ENCODE peak calls at places on chromosomes 6 and 20, in five cellular contexts. One of them, this sample, is unnamed.

GRCh38 chr6:162733489-162733888 is 5.7 kb downstream of the PACRG start:
- DNase-seq in mammary epithelial cell: no peak
- DNase-seq in HCT116: no peak
- DNase-seq in GM23248: no peak
- DNase-seq in neural progenitor cell: no peak
- DNase-seq in this sample: no peak

GRCh38 chr6:157503018-157503747 is 122.2 kb downstream of the ZDHHC14 start:
- DNase-seq in mammary epithelial cell: no peak
- DNase-seq in HCT116: no peak
- DNase-seq in GM23248: no peak
- DNase-seq in neural progenitor cell: no peak
- DNase-seq in this sample: no peak

GRCh38 chr20:17835941-17836861 is 132.4 kb downstream of the SNX5 start:
- DNase-seq in mammary epithelial cell: no peak
- DNase-seq in HCT116: no peak
- DNase-seq in GM23248: peak; percentile 93
- DNase-seq in neural progenitor cell: peak; percentile 28
- DNase-seq in this sample: no peak

GRCh38 chr6:8670792-8671191 is 235.4 kb upstream of the SLC35B3 start:
- DNase-seq in mammary epithelial cell: no peak
- DNase-seq in HCT116: no peak
- DNase-seq in GM23248: no peak
- DNase-seq in neural progenitor cell: no peak
- DNase-seq in this sample: no peak

GRCh38 chr6:35906499-35906846 is 14.4 kb downstream of the SRPK1 start:
- DNase-seq in mammary epithelial cell: no peak
- DNase-seq in HCT116: no peak
- DNase-seq in GM23248: no peak
- DNase-seq in neural progenitor cell: no peak
- DNase-seq in this sample: no peak

GRCh38 chr6:18990313-18990978 is 603.3 kb downstream of the RNF144B start:
- DNase-seq in mammary epithelial cell: peak; percentile 16
- DNase-seq in HCT116: peak; percentile 55
- DNase-seq in GM23248: peak; percentile 44
- DNase-seq in neural progenitor cell: peak; percentile 93
- DNase-seq in this sample: peak; percentile 90

GRCh38 chr6:113375950-113376846 is 480.9 kb upstream of the MARCKS start:
- DNase-seq in mammary epithelial cell: peak; percentile 51
- DNase-seq in HCT116: no peak
- DNase-seq in GM23248: peak; percentile 88
- DNase-seq in neural progenitor cell: no peak
- DNase-seq in this sample: peak; percentile 38

GRCh38 chr6:28758046-28758817 is 165.6 kb downstream of the TRIM27 start:
- DNase-seq in mammary epithelial cell: peak; percentile 84
- DNase-seq in HCT116: peak; percentile 86
- DNase-seq in GM23248: no peak
- DNase-seq in neural progenitor cell: peak; percentile 81
- DNase-seq in this sample: peak; percentile 89

GRCh38 chr6:161833099-161833860 is 559.4 kb upstream of the AGPAT4 start:
- DNase-seq in mammary epithelial cell: no peak
- DNase-seq in HCT116: no peak
- DNase-seq in GM23248: no peak
- DNase-seq in neural progenitor cell: no peak
- DNase-seq in this sample: no peak

GRCh38 chr6:140321891-140322290 is 947.4 kb upstream of the CITED2 start:
- DNase-seq in mammary epithelial cell: no peak
- DNase-seq in HCT116: no peak
- DNase-seq in GM23248: no peak
- DNase-seq in neural progenitor cell: no peak
- DNase-seq in this sample: no peak

GRCh38 chr20:37242503-37242902 is 19.1 kb downstream of the GHRH start:
- DNase-seq in mammary epithelial cell: no peak
- DNase-seq in HCT116: no peak
- DNase-seq in GM23248: no peak
- DNase-seq in neural progenitor cell: no peak
- DNase-seq in this sample: no peak

GRCh38 chr6:11262231-11262630 is 29.8 kb upstream of the NEDD9 start:
- DNase-seq in mammary epithelial cell: no peak
- DNase-seq in HCT116: no peak
- DNase-seq in GM23248: no peak
- DNase-seq in neural progenitor cell: no peak
- DNase-seq in this sample: peak; percentile 48

GRCh38 chr20:17505664-17506517 is 25.3 kb downstream of the BFSP1 start:
- DNase-seq in mammary epithelial cell: peak; percentile 95
- DNase-seq in HCT116: no peak
- DNase-seq in GM23248: peak; percentile 83
- DNase-seq in neural progenitor cell: no peak
- DNase-seq in this sample: peak; percentile 48

GRCh38 chr6:45563902-45564301 is 186.2 kb upstream of the SUPT3H start:
- DNase-seq in mammary epithelial cell: no peak
- DNase-seq in HCT116: no peak
- DNase-seq in GM23248: no peak
- DNase-seq in neural progenitor cell: no peak
- DNase-seq in this sample: no peak

GRCh38 chr6:2976571-2977085 is 5.3 kb upstream of the SERPINB6 start:
- DNase-seq in mammary epithelial cell: peak; percentile 74
- DNase-seq in HCT116: no peak
- DNase-seq in GM23248: peak; percentile 94
- DNase-seq in neural progenitor cell: no peak
- DNase-seq in this sample: no peak

GRCh38 chr6:41785689-41786450 is 1.6 kb upstream of the TOMM6 start:
- DNase-seq in mammary epithelial cell: no peak
- DNase-seq in HCT116: no peak
- DNase-seq in GM23248: peak; percentile 54
- DNase-seq in neural progenitor cell: no peak
- DNase-seq in this sample: peak; percentile 24

GRCh38 chr20:33373735-33374605 is 27.3 kb downstream of the CDK5RAP1 start:
- DNase-seq in mammary epithelial cell: peak; percentile 46
- DNase-seq in HCT116: no peak
- DNase-seq in GM23248: peak; percentile 81
- DNase-seq in neural progenitor cell: no peak
- DNase-seq in this sample: no peak

GRCh38 chr6:169800668-169801395 is 49.4 kb downstream of the ERMARD start:
- DNase-seq in mammary epithelial cell: peak; percentile 65
- DNase-seq in HCT116: peak; percentile 13
- DNase-seq in GM23248: peak; percentile 85
- DNase-seq in neural progenitor cell: no peak
- DNase-seq in this sample: peak; percentile 59

GRCh38 chr6:14799928-14800327 is 445.9 kb upstream of the JARID2 start:
- DNase-seq in mammary epithelial cell: peak; percentile 71
- DNase-seq in HCT116: peak; percentile 89
- DNase-seq in GM23248: peak; percentile 77
- DNase-seq in neural progenitor cell: peak; percentile 85
- DNase-seq in this sample: peak; percentile 89

GRCh38 chr20:61531553-61532345 is 279.7 kb downstream of the CDH4 start:
- DNase-seq in mammary epithelial cell: no peak
- DNase-seq in HCT116: no peak
- DNase-seq in GM23248: no peak
- DNase-seq in neural progenitor cell: no peak
- DNase-seq in this sample: peak; percentile 13

GRCh38 chr6:48826884-48827701 is 636.0 kb downstream of the MMUT start:
- DNase-seq in mammary epithelial cell: peak; percentile 100
- DNase-seq in HCT116: peak; percentile 99
- DNase-seq in GM23248: peak; percentile 97
- DNase-seq in neural progenitor cell: no peak
- DNase-seq in this sample: peak; percentile 51

GRCh38 chr20:56433221-56433879 is 21.3 kb downstream of the CASS4 start:
- DNase-seq in mammary epithelial cell: no peak
- DNase-seq in HCT116: no peak
- DNase-seq in GM23248: peak; percentile 79
- DNase-seq in neural progenitor cell: no peak
- DNase-seq in this sample: no peak

GRCh38 chr6:95318137-95318536 is 259.2 kb upstream of the MANEA start:
- DNase-seq in mammary epithelial cell: no peak
- DNase-seq in HCT116: no peak
- DNase-seq in GM23248: no peak
- DNase-seq in neural progenitor cell: no peak
- DNase-seq in this sample: no peak

GRCh38 chr6:43296780-43297494 is 1.1 kb upstream of the SLC22A7 start:
- DNase-seq in mammary epithelial cell: no peak
- DNase-seq in HCT116: no peak
- DNase-seq in GM23248: no peak
- DNase-seq in neural progenitor cell: peak; percentile 35
- DNase-seq in this sample: no peak

GRCh38 chr6:37822851-37823682 is 3.5 kb downstream of the ZFAND3 start:
- DNase-seq in mammary epithelial cell: peak; percentile 62
- DNase-seq in HCT116: no peak
- DNase-seq in GM23248: peak; percentile 59
- DNase-seq in neural progenitor cell: peak; percentile 84
- DNase-seq in this sample: peak; percentile 29

GRCh38 chr6:119355157-119355556 is 5.6 kb upstream of the MAN1A1 start:
- DNase-seq in mammary epithelial cell: no peak
- DNase-seq in HCT116: no peak
- DNase-seq in GM23248: no peak
- DNase-seq in neural progenitor cell: no peak
- DNase-seq in this sample: no peak

GRCh38 chr20:41017448-41018042 is 11.1 kb upstream of the TOP1 start:
- DNase-seq in mammary epithelial cell: peak; percentile 79
- DNase-seq in HCT116: no peak
- DNase-seq in GM23248: no peak
- DNase-seq in neural progenitor cell: no peak
- DNase-seq in this sample: no peak

GRCh38 chr20:2695206-2695983 is 2.8 kb downstream of the EBF4 start:
- DNase-seq in mammary epithelial cell: no peak
- DNase-seq in HCT116: no peak
- DNase-seq in GM23248: no peak
- DNase-seq in neural progenitor cell: no peak
- DNase-seq in this sample: no peak

GRCh38 chr20:2693286-2693995 is 861 bp downstream of the EBF4 start:
- DNase-seq in mammary epithelial cell: no peak
- DNase-seq in HCT116: no peak
- DNase-seq in GM23248: peak; percentile 15
- DNase-seq in neural progenitor cell: peak; percentile 77
- DNase-seq in this sample: peak; percentile 36

GRCh38 chr20:2694519-2694918 is 1.9 kb downstream of the EBF4 start:
- DNase-seq in mammary epithelial cell: no peak
- DNase-seq in HCT116: no peak
- DNase-seq in GM23248: no peak
- DNase-seq in neural progenitor cell: peak; percentile 43
- DNase-seq in this sample: no peak

GRCh38 chr20:2692886-2693285 is 306 bp downstream of the EBF4 start:
- DNase-seq in mammary epithelial cell: no peak
- DNase-seq in HCT116: no peak
- DNase-seq in GM23248: peak; percentile 37
- DNase-seq in neural progenitor cell: peak; percentile 67
- DNase-seq in this sample: no peak

GRCh38 chr20:2693996-2694471 is 1.5 kb downstream of the EBF4 start:
- DNase-seq in mammary epithelial cell: no peak
- DNase-seq in HCT116: no peak
- DNase-seq in GM23248: no peak
- DNase-seq in neural progenitor cell: peak; percentile 56
- DNase-seq in this sample: no peak
- TF ChIP-seq EZH2 in mammary epithelial cell: no peak
- TF ChIP-seq EZH2 in HCT116: no peak
- TF ChIP-seq EZH2 in GM23248: no peak
- TF ChIP-seq EZH2 in neural progenitor cell: peak; percentile 88
- TF ChIP-seq EZH2 in this sample: peak; percentile 39

DNA sequence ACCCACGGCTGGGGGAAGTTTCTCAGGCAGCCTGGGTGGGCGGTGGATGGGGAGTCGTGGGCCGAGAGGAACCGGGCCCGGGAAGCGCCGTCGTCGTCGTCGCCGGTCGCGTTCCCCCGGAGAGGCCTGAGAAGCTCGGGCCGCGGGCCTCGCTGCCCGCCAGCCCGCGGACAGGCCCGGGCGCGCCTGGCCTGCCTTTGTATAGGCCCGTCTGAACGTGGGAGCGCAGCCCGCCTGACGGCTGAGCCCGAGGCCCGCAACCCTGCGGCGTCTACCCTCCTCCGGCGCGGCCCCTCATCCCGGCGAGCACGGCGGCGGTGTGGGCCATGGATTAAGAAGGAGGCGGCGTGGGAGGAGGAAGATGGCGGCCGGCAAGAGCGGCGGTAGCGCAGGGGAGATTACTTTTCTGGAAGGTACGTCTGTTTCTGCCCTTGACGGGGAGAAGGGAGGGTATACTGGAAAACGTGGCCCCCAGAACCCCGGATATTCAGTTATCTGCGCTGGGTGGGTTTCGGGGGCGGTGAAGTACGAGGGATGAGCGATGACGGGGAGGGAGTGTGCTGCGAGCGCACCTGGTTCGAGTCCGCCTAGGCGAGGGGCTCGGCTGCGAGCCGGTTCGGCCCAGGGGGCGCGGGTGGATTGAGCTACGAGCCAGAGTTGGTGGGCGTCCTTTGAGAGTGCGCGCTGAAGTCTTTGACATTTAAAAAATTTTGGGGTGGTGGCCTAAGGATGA is 650 bp downstream of the SENP6 start:
- DNase-seq in mammary epithelial cell: peak; percentile 71
- DNase-seq in HCT116: peak; percentile 15
- DNase-seq in GM23248: peak; percentile 77
- DNase-seq in neural progenitor cell: peak; percentile 80
- DNase-seq in this sample: peak; percentile 73
- H3K4me1 ChIP-seq in mammary epithelial cell: peaks cover 10% of the 10 kb centered on the region
- H3K4me1 ChIP-seq in HCT116: peaks cover 5% of the 10 kb centered on the region
- H3K4me1 ChIP-seq in GM23248: peaks cover 13% of the 10 kb centered on the region
- H3K4me1 ChIP-seq in neural progenitor cell: peaks cover 8% of the 10 kb centered on the region
- H3K4me1 ChIP-seq in this sample: peaks cover 11% of the 10 kb centered on the region

GRCh38 chr20:48898896-48899513 is 22.5 kb upstream of the ARFGEF2 start:
- DNase-seq in mammary epithelial cell: no peak
- DNase-seq in HCT116: no peak
- DNase-seq in GM23248: no peak
- DNase-seq in neural progenitor cell: no peak
- DNase-seq in this sample: no peak

GRCh38 chr20:48903705-48904104 is 17.8 kb upstream of the ARFGEF2 start:
- DNase-seq in mammary epithelial cell: no peak
- DNase-seq in HCT116: no peak
- DNase-seq in GM23248: no peak
- DNase-seq in neural progenitor cell: no peak
- DNase-seq in this sample: no peak

GRCh38 chr20:48899881-48900280 is 21.6 kb upstream of the ARFGEF2 start:
- DNase-seq in mammary epithelial cell: no peak
- DNase-seq in HCT116: no peak
- DNase-seq in GM23248: no peak
- DNase-seq in neural progenitor cell: no peak
- DNase-seq in this sample: no peak

GRCh38 chr20:48898210-48898609 is 23.3 kb upstream of the ARFGEF2 start:
- DNase-seq in mammary epithelial cell: no peak
- DNase-seq in HCT116: no peak
- DNase-seq in GM23248: peak; percentile 13
- DNase-seq in neural progenitor cell: no peak
- DNase-seq in this sample: no peak

GRCh38 chr20:48901326-48901725 is 20.2 kb upstream of the ARFGEF2 start:
- DNase-seq in mammary epithelial cell: no peak
- DNase-seq in HCT116: no peak
- DNase-seq in GM23248: no peak
- DNase-seq in neural progenitor cell: no peak
- DNase-seq in this sample: no peak
- H3K36me3 ChIP-seq in mammary epithelial cell: no peaks in the 10 kb centered on the region
- H3K36me3 ChIP-seq in HCT116: no peaks in the 10 kb centered on the region
- H3K36me3 ChIP-seq in GM23248: no peaks in the 10 kb centered on the region
- H3K36me3 ChIP-seq in neural progenitor cell: no peaks in the 10 kb centered on the region
- H3K36me3 ChIP-seq in this sample: no peaks in the 10 kb centered on the region

DNA sequence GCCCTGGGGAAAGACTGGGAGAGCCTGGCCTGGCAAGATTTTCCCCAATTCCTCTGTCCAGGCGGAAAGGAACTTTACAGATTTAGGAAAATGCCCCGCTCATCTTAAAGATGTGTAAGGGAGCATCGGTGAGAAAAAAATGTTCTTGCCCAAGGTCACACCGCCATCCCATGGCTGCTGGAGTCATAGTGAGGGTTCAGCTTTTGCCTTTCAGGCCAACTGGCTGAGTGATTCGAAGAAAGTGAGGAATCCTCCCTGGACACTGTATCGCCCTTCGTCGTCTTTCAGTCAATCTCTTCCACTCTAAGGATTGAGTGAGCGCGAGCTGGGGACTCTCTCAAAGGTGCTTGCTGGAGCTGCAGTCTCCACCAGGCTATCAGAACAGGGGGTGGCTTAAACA is 1.4 kb downstream of the WFDC2 start:
- DNase-seq in mammary epithelial cell: no peak
- DNase-seq in HCT116: no peak
- DNase-seq in GM23248: peak; percentile 33
- DNase-seq in neural progenitor cell: peak; percentile 33
- DNase-seq in this sample: no peak
- TF ChIP-seq EZH2 in mammary epithelial cell: no peak
- TF ChIP-seq EZH2 in HCT116: no peak
- TF ChIP-seq EZH2 in GM23248: peak; percentile 3
- TF ChIP-seq EZH2 in neural progenitor cell: no peak
- TF ChIP-seq EZH2 in this sample: no peak